ENCODE peak calls at places on chromosomes 3 and 15, in seven cellular contexts. H is SJCRH30, K is GM23248, V is spleen, M is endodermal cell, R is lung, J is left ventricle myocardium inferior. O is an unnamed sample.

GRCh38 chr3:150242220-150242938 is 165.7 kb upstream of the TSC22D2 start:
- DNase-seq in H (peak; percentile 89), K (no peak), V (no peak), M (no peak), R (no peak), J (no peak), O (no peak)

GRCh38 chr15:98927990-98928389 is 79.6 kb downstream of the PGPEP1L start:
- DNase-seq in H (no peak), K (no peak), V (no peak), M (no peak), R (no peak), J (no peak), O (no peak)

GRCh38 chr3:172061724-172062184 is 22.4 kb downstream of the FNDC3B start:
- DNase-seq in H (no peak), K (peak; percentile 54), V (no peak), M (no peak), R (no peak), J (no peak), O (no peak)

GRCh38 chr3:7929319-7929889 is 572.2 kb upstream of the LMCD1 start:
- DNase-seq in H (no peak), K (no peak), V (no peak), M (no peak), R (no peak), J (no peak), O (no peak)

GRCh38 chr3:13494463-13495350 is 14.6 kb downstream of the HDAC11 start:
- DNase-seq in H (no peak), K (peak; percentile 68), V (peak; percentile 72), M (peak; percentile 80), R (no peak), J (peak; percentile 18), O (no peak)

GRCh38 chr3:3893590-3893989 is 94.4 kb downstream of the LRRN1 start:
- DNase-seq in H (no peak), K (no peak), V (no peak), M (no peak), R (no peak), J (no peak), O (no peak)

GRCh38 chr15:59950603-59951388 is 53.3 kb upstream of the FOXB1 start:
- DNase-seq in H (no peak), K (no peak), V (no peak), M (no peak), R (no peak), J (no peak), O (no peak)

GRCh38 chr3:114057011-114057347 is 442 bp downstream of the QTRT2 start:
- DNase-seq in H (no peak), K (no peak), V (no peak), M (no peak), R (no peak), J (no peak), O (no peak)

GRCh38 chr3:1002010-1002409 is 90.8 kb upstream of the CNTN6 start:
- DNase-seq in H (no peak), K (no peak), V (no peak), M (no peak), R (no peak), J (no peak), O (no peak)

GRCh38 chr3:174810256-174810655 is 48.9 kb upstream of the NAALADL2 start:
- DNase-seq in H (no peak), K (no peak), V (no peak), M (no peak), R (no peak), J (no peak), O (no peak)

GRCh38 chr15:26028086-26028740 is 165.1 kb upstream of the ATP10A start:
- DNase-seq in H (no peak), K (peak; percentile 43), V (no peak), M (no peak), R (no peak), J (no peak), O (no peak)

GRCh38 chr15:83010709-83011270 is 649 bp downstream of the C15orf40 start:
- DNase-seq in H (peak; percentile 78), K (peak; percentile 89), V (peak; percentile 87), M (peak; percentile 91), R (peak; percentile 84), J (peak; percentile 63), O (peak; percentile 58)

GRCh38 chr3:81816473-81817260 is 55.2 kb upstream of the GBE1 start:
- DNase-seq in H (no peak), K (peak; percentile 34), V (no peak), M (no peak), R (no peak), J (no peak), O (no peak)

GRCh38 chr3:81302045-81302444 is 459.4 kb downstream of the GBE1 start:
- DNase-seq in H (peak; percentile 29), K (peak; percentile 70), V (no peak), M (peak; percentile 66), R (no peak), J (no peak), O (peak; percentile 19)

GRCh38 chr3:106534206-106534605 is 665.4 kb upstream of the CBLB start:
- DNase-seq in H (no peak), K (peak; percentile 4), V (peak; percentile 58), M (no peak), R (no peak), J (no peak), O (no peak)

GRCh38 chr3:115388166-115388565 is 235.1 kb upstream of the GAP43 start:
- DNase-seq in H (no peak), K (peak; percentile 18), V (no peak), M (no peak), R (no peak), J (no peak), O (no peak)

GRCh38 chr3:48459331-48459730 is 12.8 kb downstream of the ATRIP start:
- DNase-seq in H (no peak), K (no peak), V (peak; percentile 38), M (no peak), R (no peak), J (no peak), O (no peak)

GRCh38 chr15:63250312-63250965 is 27.0 kb upstream of the APH1B start:
- DNase-seq in H (peak; percentile 50), K (peak; percentile 99), V (no peak), M (no peak), R (no peak), J (no peak), O (no peak)

GRCh38 chr15:50145451-50145872 is 26.4 kb upstream of the ATP8B4 start:
- DNase-seq in H (peak; percentile 48), K (peak; percentile 85), V (no peak), M (no peak), R (no peak), J (no peak), O (no peak)

GRCh38 chr3:183178512-183178832 is 15.9 kb upstream of the LAMP3 start:
- DNase-seq in H (no peak), K (no peak), V (no peak), M (no peak), R (no peak), J (no peak), O (no peak)

GRCh38 chr3:123660900-123661299 is 76.0 kb upstream of the HACD2 start:
- DNase-seq in H (peak; percentile 70), K (peak; percentile 95), V (peak; percentile 86), M (no peak), R (peak; percentile 87), J (peak; percentile 92), O (peak; percentile 96)

GRCh38 chr3:53796161-53796560 is 50.1 kb downstream of the CHDH start:
- DNase-seq in H (no peak), K (no peak), V (no peak), M (no peak), R (no peak), J (peak; percentile 67), O (no peak)

GRCh38 chr3:38582941-38583645 is 66.4 kb downstream of the SCN5A start:
- DNase-seq in H (no peak), K (no peak), V (peak; percentile 51), M (peak; percentile 30), R (no peak), J (no peak), O (no peak)

GRCh38 chr3:23712656-23713559 is 92.8 kb upstream of the UBE2E1 start:
- DNase-seq in H (no peak), K (peak; percentile 85), V (no peak), M (peak; percentile 91), R (no peak), J (peak; percentile 27), O (peak; percentile 55)

GRCh38 chr3:150091626-150092025 is 120.9 kb upstream of the PFN2 start:
- DNase-seq in H (no peak), K (no peak), V (no peak), M (no peak), R (no peak), J (no peak), O (no peak)

GRCh38 chr15:86837631-86838030 is 758.0 kb downstream of the AGBL1 start:
- DNase-seq in H (no peak), K (no peak), V (no peak), M (no peak), R (no peak), J (no peak), O (no peak)

DNA sequence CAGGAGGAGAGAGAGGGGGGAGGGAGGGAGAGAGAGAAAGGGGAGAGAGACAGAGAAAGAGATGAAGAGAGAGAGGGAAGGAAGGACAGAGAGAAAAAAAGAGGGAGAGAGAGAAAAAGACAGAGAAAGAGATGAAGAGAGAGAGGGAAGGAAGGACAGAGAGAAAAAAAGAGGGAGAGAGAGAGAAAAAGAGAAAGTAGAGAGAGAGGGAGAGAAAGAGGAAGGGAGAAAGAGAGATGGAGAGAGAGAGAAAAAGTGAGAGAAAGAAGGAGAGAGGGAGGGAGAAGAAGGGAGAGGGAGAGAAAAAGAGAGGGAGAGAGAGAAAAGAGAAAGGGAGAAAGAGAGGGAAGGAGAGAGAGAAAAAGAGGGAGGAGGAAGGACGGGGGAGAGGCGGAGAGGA is 204.2 kb downstream of the SV2B start:
- DNase-seq in H (no peak), K (no peak), V (no peak), M (no peak), R (no peak), J (no peak), O (no peak)
- H3K27me3 ChIP-seq in H (peaks cover 18% of the 10 kb centered on the region), K (peaks cover 56% of the 10 kb centered on the region), V (peaks cover 21% of the 10 kb centered on the region), M (peaks cover 3% of the 10 kb centered on the region), R (no peaks in the 10 kb centered on the region), J (peaks cover 38% of the 10 kb centered on the region), O (no peaks in the 10 kb centered on the region)

GRCh38 chr3:112197131-112197530 is 64.1 kb upstream of the GCSAM start:
- DNase-seq in H (no peak), K (no peak), V (no peak), M (no peak), R (no peak), J (no peak), O (no peak)
- H3K27me3 ChIP-seq in H (no peaks in the 10 kb centered on the region), K (no peaks in the 10 kb centered on the region), V (no peaks in the 10 kb centered on the region), M (no peaks in the 10 kb centered on the region), R (no peaks in the 10 kb centered on the region), J (no peaks in the 10 kb centered on the region), O (no peaks in the 10 kb centered on the region)

GRCh38 chr3:128487813-128488635 is 5.0 kb downstream of the GATA2 start:
- DNase-seq in H (peak; percentile 92), K (peak; percentile 99), V (peak; percentile 84), M (peak; percentile 96), R (peak; percentile 65), J (peak; percentile 89), O (peak; percentile 75)
- H3K27me3 ChIP-seq in H (no peaks in the 10 kb centered on the region), K (no peaks in the 10 kb centered on the region), V (peaks cover 93% of the 10 kb centered on the region), M (peaks cover 100% of the 10 kb centered on the region), R (no peaks in the 10 kb centered on the region), J (peaks cover 100% of the 10 kb centered on the region), O (peaks cover 10% of the 10 kb centered on the region)

GRCh38 chr15:70466305-70466704 is 297.1 kb downstream of the UACA start:
- DNase-seq in H (no peak), K (no peak), V (peak; percentile 25), M (no peak), R (no peak), J (no peak), O (no peak)
- H3K27me3 ChIP-seq in H (no peaks in the 10 kb centered on the region), K (peaks cover 6% of the 10 kb centered on the region), V (no peaks in the 10 kb centered on the region), M (no peaks in the 10 kb centered on the region), R (no peaks in the 10 kb centered on the region), J (peaks cover 77% of the 10 kb centered on the region), O (no peaks in the 10 kb centered on the region)

O was measured in ovary.